ENCODE peak calls at places on chromosomes 16 and 17, in ten cellular contexts. X is amniotic epithelial cell, P is HEK293T, W is anterior cingulate cortex, R is H54, N is mesenchymal stem cell, V is DMS 273 treated with DMSO at 0.1 percent for 48 hours, Q is H1, H is B cell, F is COR-L47. J is an unnamed sample.

GRCh38 chr16:57260294-57260929 is 15.4 kb downstream of the ARL2BP start:
- DNase-seq in P (no peak), X (peak), Q (peak), F (no peak), R (peak), H (no peak), W (peak), N (peak), V (no peak), J (peak)

GRCh38 chr17:2707721-2708584 is 3.6 kb downstream of the CLUH start:
- DNase-seq in F (no peak), X (no peak), H (peak), Q (no peak), V (no peak), N (no peak), P (peak), R (no peak), W (peak), J (no peak)

GRCh38 chr16:30665830-30666190 is 7.6 kb downstream of the FBRS start:
- DNase-seq in V (no peak), R (no peak), N (no peak), X (peak), F (no peak), W (no peak), P (no peak), H (no peak), Q (no peak), J (no peak)

GRCh38 chr16:12436201-12436657 is 367.5 kb downstream of the CPPED1 start:
- DNase-seq in X (no peak), N (no peak), Q (peak), H (no peak), P (no peak), W (no peak), F (no peak), V (no peak), R (no peak), J (no peak)

GRCh38 chr16:11251525-11252481 is 4.2 kb downstream of the SOCS1 start:
- DNase-seq in H (no peak), R (no peak), N (peak), X (peak), Q (no peak), V (no peak), F (no peak), P (no peak), W (no peak), J (no peak)

GRCh38 chr16:73365010-73365409 is 317.1 kb upstream of the ZFHX3 start:
- DNase-seq in H (no peak), P (peak), Q (no peak), F (peak), X (no peak), N (no peak), R (no peak), W (no peak), V (peak), J (no peak)

GRCh38 chr17:64213995-64214507 is 49.0 kb downstream of the TEX2 start:
- DNase-seq in P (peak), N (no peak), W (no peak), F (peak), V (peak), H (no peak), R (no peak), Q (no peak), X (no peak), J (no peak)

GRCh38 chr16:69311533-69312388 is 611 bp downstream of the VPS4A start:
- DNase-seq in W (no peak), R (peak), X (peak), P (peak), N (peak), V (no peak), H (peak), F (peak), Q (no peak), J (peak)

GRCh38 chr16:11128211-11129123 is 127.5 kb downstream of the SOCS1 start:
- DNase-seq in R (no peak), F (no peak), X (peak), P (no peak), Q (no peak), V (no peak), N (peak), H (no peak), W (no peak), J (no peak)

GRCh38 chr17:7280519-7281073 is 922 bp upstream of the SLC2A4 start:
- DNase-seq in F (peak), X (peak), H (peak), W (peak), Q (peak), V (peak), R (peak), N (peak), P (peak), J (peak)

GRCh38 chr17:77790143-77790829 is 168.2 kb upstream of the TNRC6C start:
- DNase-seq in Q (peak), H (no peak), P (no peak), N (no peak), X (no peak), R (no peak), F (peak), W (no peak), V (no peak), J (no peak)

GRCh38 chr17:41773190-41773588 is 13.3 kb downstream of the JUP start:
- DNase-seq in X (peak), W (no peak), Q (no peak), F (no peak), P (peak), H (no peak), N (peak), V (peak), R (peak), J (peak)

GRCh38 chr17:56291226-56291805 is 138.0 kb downstream of the ANKFN1 start:
- DNase-seq in P (no peak), F (no peak), W (no peak), N (no peak), H (no peak), R (no peak), X (no peak), V (no peak), Q (no peak), J (no peak)

GRCh38 chr16:85390511-85391174 is 222.5 kb upstream of the GSE1 start:
- DNase-seq in F (peak), H (no peak), N (peak), X (peak), P (peak), V (peak), W (no peak), Q (no peak), R (peak), J (peak)

GRCh38 chr16:69055003-69055402 is 50.5 kb upstream of the HAS3 start:
- DNase-seq in P (no peak), Q (no peak), F (no peak), V (no peak), R (no peak), N (peak), W (no peak), H (no peak), X (no peak), J (no peak)

GRCh38 chr17:81254955-81255717 is 16.0 kb downstream of the NDUFAF8 start:
- DNase-seq in N (peak), F (peak), W (peak), V (peak), H (no peak), X (peak), P (peak), R (no peak), Q (peak), J (peak)

GRCh38 chr16:86768231-86768791 is 190.0 kb downstream of the FOXL1 start:
- DNase-seq in N (no peak), Q (no peak), W (no peak), F (no peak), R (no peak), H (no peak), V (no peak), P (no peak), X (no peak), J (no peak)

GRCh38 chr17:66782866-66783265 is 52.1 kb upstream of the CACNG5 start:
- DNase-seq in Q (no peak), N (no peak), P (no peak), F (no peak), W (no peak), V (no peak), X (no peak), R (no peak), H (no peak), J (no peak)

GRCh38 chr17:28953444-28954118 is 2.3 kb upstream of the PHF12 start:
- DNase-seq in X (peak), H (peak), N (peak), R (no peak), W (no peak), Q (peak), F (peak), V (peak), P (peak), J (peak)

GRCh38 chr17:33370384-33370783 is 77.3 kb upstream of the ASIC2 start:
- DNase-seq in X (no peak), F (no peak), H (no peak), Q (no peak), N (no peak), R (no peak), P (no peak), V (no peak), W (no peak), J (no peak)

GRCh38 chr17:42578282-42578869 is 847 bp upstream of the PSMC3IP start:
- DNase-seq in R (peak), H (peak), V (peak), F (peak), W (peak), Q (peak), P (peak), N (peak), X (peak), J (peak)

GRCh38 chr16:49631521-49632041 is 224.3 kb downstream of the ZNF423 start:
- DNase-seq in F (no peak), R (no peak), V (no peak), Q (no peak), H (no peak), N (peak), X (no peak), W (no peak), P (no peak), J (no peak)

GRCh38 chr17:19705771-19706770 is 10.3 kb downstream of the SLC47A2 start:
- DNase-seq in V (no peak), Q (no peak), H (no peak), R (no peak), W (no peak), N (no peak), X (no peak), F (no peak), P (no peak), J (no peak)

GRCh38 chr16:85919271-85920267 is 20.6 kb downstream of the IRF8 start:
- DNase-seq in N (no peak), Q (no peak), H (no peak), W (no peak), P (no peak), X (no peak), V (no peak), F (no peak), R (no peak), J (no peak)

GRCh38 chr16:14199624-14200023 is 128.5 kb downstream of the MRTFB start:
- DNase-seq in H (no peak), Q (no peak), R (no peak), P (no peak), N (no peak), W (no peak), V (no peak), F (no peak), X (peak), J (no peak)

GRCh38 chr17:33657181-33657580 is 364.1 kb upstream of the ASIC2 start:
- DNase-seq in X (no peak), R (no peak), Q (no peak), V (no peak), P (no peak), F (no peak), H (no peak), W (no peak), N (no peak), J (no peak)

GRCh38 chr17:77424585-77425344 is 284.0 kb downstream of the SEC14L1 start:
- DNase-seq in X (peak), V (no peak), R (peak), W (peak), N (peak), Q (no peak), F (no peak), P (no peak), H (no peak), J (no peak)

GRCh38 chr17:19720631-19721426 is 4.4 kb upstream of the SLC47A2 start:
- DNase-seq in F (no peak), W (no peak), N (no peak), X (no peak), V (no peak), R (no peak), Q (no peak), P (no peak), H (peak), J (peak)

GRCh38 chr17:55219939-55220338 is 44.8 kb upstream of the HLF start:
- DNase-seq in R (no peak), Q (no peak), W (no peak), V (no peak), X (no peak), N (no peak), P (no peak), F (no peak), H (no peak), J (no peak)

GRCh38 chr16:4426021-4426684 is 485 bp downstream of the DNAJA3 start:
- DNase-seq in H (no peak), V (no peak), P (peak), Q (no peak), R (no peak), N (no peak), X (no peak), W (no peak), F (no peak), J (peak)

GRCh38 chr17:1227917-1228751 is 42.1 kb upstream of the BHLHA9 start:
- DNase-seq in N (no peak), V (no peak), H (peak), W (no peak), X (no peak), F (no peak), R (no peak), Q (no peak), P (no peak), J (no peak)

GRCh38 chr17:56425483-56425882 is 168.0 kb upstream of the NOG start:
- DNase-seq in P (no peak), X (no peak), Q (no peak), W (no peak), R (no peak), H (no peak), N (no peak), F (no peak), V (no peak), J (no peak)

GRCh38 chr17:51260960-51261958 is 913 bp downstream of the UTP18 start:
- DNase-seq in W (peak), P (peak), X (no peak), N (peak), R (peak), V (peak), F (peak), H (peak), Q (peak), J (peak)

GRCh38 chr16:82169861-82170845 is at the start of gene MPHOSPH6:
- DNase-seq in H (peak), F (peak), W (peak), X (peak), R (peak), P (peak), N (peak), V (peak), Q (peak), J (peak)

GRCh38 chr17:67830440-67830839 is 5.1 kb downstream of the BPTF start:
- DNase-seq in F (no peak), X (peak), N (no peak), V (peak), H (no peak), W (no peak), P (no peak), Q (no peak), R (no peak), J (no peak)

GRCh38 chr17:79561486-79562116 is 49.2 kb downstream of the RBFOX3 start:
- DNase-seq in V (no peak), H (no peak), R (no peak), F (no peak), W (no peak), P (no peak), X (no peak), N (no peak), Q (no peak), J (no peak)

GRCh38 chr17:74748529-74749261 is at the start of gene NHERF1:
- DNase-seq in X (peak), R (no peak), H (peak), N (peak), F (peak), P (peak), W (peak), V (peak), Q (no peak), J (peak)

GRCh38 chr16:9996191-9996590 is 186.0 kb downstream of the GRIN2A start:
- DNase-seq in Q (no peak), P (no peak), X (no peak), H (no peak), N (no peak), V (no peak), W (no peak), R (no peak), F (no peak), J (no peak)

GRCh38 chr16:65534121-65534528 is 412.3 kb upstream of the CDH11 start:
- DNase-seq in X (peak), W (no peak), R (no peak), V (no peak), F (no peak), P (no peak), H (no peak), Q (no peak), N (no peak), J (no peak)

J was measured in Caco-2.